ENCODE peak calls at places on chromosomes 11 and 22, in five cellular contexts. One of them, this sample, is unnamed.
A peak's percentile ranks its signal among the peaks of the same experiment; 100 is the strongest.

GRCh38 chr11:3058753-3059664 is 1.8 kb upstream of the CARS1 start:
- DNase-seq in GM12878: no peak
- DNase-seq in stomach: no peak
- DNase-seq in K562: peak; percentile 80
- DNase-seq in upper lobe of left lung: peak; percentile 60
- DNase-seq in this sample: no peak

GRCh38 chr11:119832536-119832935 is 103.5 kb upstream of the NECTIN1 start:
- DNase-seq in GM12878: no peak
- DNase-seq in stomach: peak; percentile 65
- DNase-seq in K562: peak; percentile 14
- DNase-seq in upper lobe of left lung: peak; percentile 41
- DNase-seq in this sample: no peak

GRCh38 chr22:24153353-24153752 is 27.9 kb upstream of the SUSD2 start:
- DNase-seq in GM12878: no peak
- DNase-seq in stomach: no peak
- DNase-seq in K562: no peak
- DNase-seq in upper lobe of left lung: peak; percentile 55
- DNase-seq in this sample: no peak

GRCh38 chr22:45608763-45609180 is 62.9 kb upstream of the ATXN10 start:
- DNase-seq in GM12878: no peak
- DNase-seq in stomach: no peak
- DNase-seq in K562: no peak
- DNase-seq in upper lobe of left lung: no peak
- DNase-seq in this sample: no peak

GRCh38 chr22:24107668-24108067 is 73.6 kb upstream of the SUSD2 start:
- DNase-seq in GM12878: no peak
- DNase-seq in stomach: peak; percentile 61
- DNase-seq in K562: no peak
- DNase-seq in upper lobe of left lung: peak; percentile 41
- DNase-seq in this sample: peak; percentile 89

GRCh38 chr11:128506384-128506783 is 81.0 kb downstream of the ETS1 start:
- DNase-seq in GM12878: no peak
- DNase-seq in stomach: no peak
- DNase-seq in K562: no peak
- DNase-seq in upper lobe of left lung: no peak
- DNase-seq in this sample: no peak

GRCh38 chr11:125387991-125388390 is 108.1 kb downstream of the FEZ1 start:
- DNase-seq in GM12878: no peak
- DNase-seq in stomach: no peak
- DNase-seq in K562: no peak
- DNase-seq in upper lobe of left lung: no peak
- DNase-seq in this sample: no peak

GRCh38 chr22:38080847-38081635 is 2.9 kb downstream of the SLC16A8 start:
- DNase-seq in GM12878: no peak
- DNase-seq in stomach: peak; percentile 39
- DNase-seq in K562: no peak
- DNase-seq in upper lobe of left lung: no peak
- DNase-seq in this sample: no peak

GRCh38 chr11:8597182-8597581 is 3.2 kb upstream of the STK33 start:
- DNase-seq in GM12878: no peak
- DNase-seq in stomach: no peak
- DNase-seq in K562: no peak
- DNase-seq in upper lobe of left lung: no peak
- DNase-seq in this sample: no peak
- H3K4me1 ChIP-seq in GM12878: peaks cover 3% of the 10 kb centered on the region
- H3K4me1 ChIP-seq in stomach: peaks cover 12% of the 10 kb centered on the region
- H3K4me1 ChIP-seq in K562: no peaks in the 10 kb centered on the region
- H3K4me1 ChIP-seq in upper lobe of left lung: peaks cover 13% of the 10 kb centered on the region
- H3K4me1 ChIP-seq in this sample: no peaks in the 10 kb centered on the region

DNA sequence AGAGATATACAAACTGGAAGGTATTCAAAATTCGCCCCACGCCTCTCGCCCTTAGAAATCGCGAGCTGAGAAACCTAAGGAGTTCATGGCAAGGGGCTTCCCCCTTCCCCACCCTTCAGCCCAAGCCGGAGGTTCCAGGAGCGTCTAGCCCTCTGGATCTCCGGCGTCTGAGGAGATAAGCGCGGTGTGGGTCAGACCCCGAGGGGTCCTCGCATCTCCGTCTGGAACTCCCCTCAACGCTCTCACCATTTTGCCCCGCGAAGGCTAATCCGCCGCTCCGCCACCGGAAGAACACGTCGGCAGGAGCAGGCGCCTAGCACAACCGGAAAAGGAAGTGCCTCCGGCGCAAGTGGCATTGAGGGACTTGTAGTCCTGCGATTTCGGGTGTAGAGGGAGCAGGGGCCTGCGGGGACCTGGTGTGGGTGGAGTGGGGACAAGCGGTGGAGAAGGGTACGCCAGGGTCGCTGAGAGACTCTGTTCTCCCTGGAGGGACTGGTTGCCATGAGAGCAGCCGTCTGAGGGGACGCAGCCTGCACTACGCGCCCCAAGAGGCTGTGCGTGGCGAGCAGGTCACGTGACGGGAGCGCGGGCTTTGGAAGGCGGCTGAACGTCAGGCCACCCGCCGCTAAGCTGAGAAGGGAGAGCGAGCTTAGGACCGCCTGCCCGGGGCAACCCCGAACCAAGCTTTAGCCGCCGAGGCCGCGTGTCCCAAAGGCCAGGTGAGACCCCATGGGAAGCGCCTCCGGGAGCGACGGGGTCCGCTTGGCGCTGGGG is at the start of the genes FEN1 and TMEM258:
- DNase-seq in GM12878: peak; percentile 76
- DNase-seq in stomach: peak; percentile 89
- DNase-seq in K562: peak; percentile 90
- DNase-seq in upper lobe of left lung: peak; percentile 92
- DNase-seq in this sample: peak; percentile 90
- TF ChIP-seq POLR2A in GM12878: peak; percentile 98
- TF ChIP-seq POLR2A in stomach: no peak
- TF ChIP-seq POLR2A in K562: peak; percentile 94
- TF ChIP-seq POLR2A in upper lobe of left lung: peak; percentile 77
- TF ChIP-seq POLR2A in this sample: peak; percentile 80

GRCh38 chr11:66879583-66879982 is 22.7 kb downstream of the LRFN4 start:
- DNase-seq in GM12878: no peak
- DNase-seq in stomach: no peak
- DNase-seq in K562: no peak
- DNase-seq in upper lobe of left lung: no peak
- DNase-seq in this sample: no peak
- TF ChIP-seq POLR2AphosphoS5 in GM12878: no peak
- TF ChIP-seq POLR2AphosphoS5 in stomach: no peak
- TF ChIP-seq POLR2AphosphoS5 in K562: no peak
- TF ChIP-seq POLR2AphosphoS5 in upper lobe of left lung: no peak
- TF ChIP-seq POLR2AphosphoS5 in this sample: no peak

DNA sequence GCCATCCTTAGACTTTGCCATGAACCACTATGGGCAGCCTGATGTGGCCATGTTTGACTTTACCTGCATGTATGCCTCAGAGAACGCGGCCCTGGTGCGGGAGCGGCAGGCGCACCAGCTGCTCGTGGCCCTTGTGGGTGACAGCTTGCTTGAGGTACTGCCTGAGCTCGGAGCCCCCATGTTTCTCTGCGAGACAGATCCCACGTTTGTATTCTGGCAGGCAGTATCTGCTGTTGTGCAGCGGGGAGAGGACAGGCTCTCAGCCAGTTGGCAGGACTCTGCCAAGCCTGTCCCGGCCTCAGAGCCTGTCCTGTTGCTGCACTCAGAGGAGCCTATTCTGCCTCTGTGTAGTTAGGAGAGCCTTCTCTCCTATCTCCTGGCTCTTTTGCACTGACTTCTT is 109.9 kb downstream of the MICAL2 start:
- DNase-seq in GM12878: no peak
- DNase-seq in stomach: peak; percentile 67
- DNase-seq in K562: no peak
- DNase-seq in upper lobe of left lung: no peak
- DNase-seq in this sample: no peak
- H3K4me1 ChIP-seq in GM12878: peaks cover 7% of the 10 kb centered on the region
- H3K4me1 ChIP-seq in stomach: peaks cover 94% of the 10 kb centered on the region
- H3K4me1 ChIP-seq in K562: peaks cover 11% of the 10 kb centered on the region
- H3K4me1 ChIP-seq in upper lobe of left lung: peaks cover 82% of the 10 kb centered on the region
- H3K4me1 ChIP-seq in this sample: no peaks in the 10 kb centered on the region

GRCh38 chr11:123196060-123196714 is 1.1 kb upstream of the CLMP start:
- DNase-seq in GM12878: no peak
- DNase-seq in stomach: no peak
- DNase-seq in K562: no peak
- DNase-seq in upper lobe of left lung: no peak
- DNase-seq in this sample: no peak

GRCh38 chr11:123191939-123192338 is 3.1 kb downstream of the CLMP start:
- DNase-seq in GM12878: no peak
- DNase-seq in stomach: no peak
- DNase-seq in K562: no peak
- DNase-seq in upper lobe of left lung: no peak
- DNase-seq in this sample: no peak

GRCh38 chr11:123195182-123196059 is at the start of gene CLMP:
- DNase-seq in GM12878: no peak
- DNase-seq in stomach: no peak
- DNase-seq in K562: no peak
- DNase-seq in upper lobe of left lung: no peak
- DNase-seq in this sample: peak; percentile 61

GRCh38 chr11:123193742-123194141 is 1.3 kb downstream of the CLMP start:
- DNase-seq in GM12878: no peak
- DNase-seq in stomach: no peak
- DNase-seq in K562: no peak
- DNase-seq in upper lobe of left lung: no peak
- DNase-seq in this sample: no peak

DNA sequence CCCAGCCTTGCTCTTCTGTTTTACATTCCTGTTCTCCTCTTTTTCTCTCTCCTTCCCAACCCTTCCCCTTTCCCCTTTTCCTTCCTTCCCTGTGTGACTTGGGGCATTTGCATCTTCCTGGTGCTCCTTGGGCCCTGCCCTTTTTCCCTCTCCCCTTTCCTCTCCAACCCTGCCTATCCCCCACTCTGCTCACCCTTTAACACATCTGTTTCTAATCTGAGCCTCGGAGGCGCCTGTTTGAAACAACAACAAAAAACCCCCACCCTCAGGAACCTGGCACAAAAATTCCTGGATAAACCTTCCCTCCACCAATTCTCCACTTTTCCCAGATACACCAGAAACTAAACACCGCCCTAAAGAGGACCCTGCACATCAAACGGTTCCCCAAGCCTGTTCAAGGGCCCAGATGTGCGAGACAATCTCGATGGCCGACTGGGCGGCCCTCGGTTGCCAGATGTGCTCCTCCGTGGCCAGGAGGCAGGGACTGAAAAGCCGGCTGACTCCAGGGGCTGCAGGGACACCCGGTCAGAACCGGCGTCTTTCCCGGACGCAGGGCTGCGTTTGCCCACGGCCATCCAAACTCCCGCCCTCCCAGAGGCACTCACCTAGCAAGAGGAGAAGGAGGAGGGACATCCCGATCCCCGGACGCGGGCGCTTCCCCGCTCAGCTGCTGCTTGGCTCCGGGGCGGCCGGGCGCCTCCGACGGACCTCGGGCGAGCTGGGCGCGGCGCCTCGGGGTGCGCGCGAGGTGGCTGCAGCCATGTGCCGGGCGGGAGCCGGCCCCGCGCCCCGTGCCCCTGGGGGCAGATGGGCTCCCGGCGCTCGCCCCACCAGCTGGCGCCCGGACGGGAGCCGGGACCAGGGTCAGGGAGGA is 503 bp downstream of the CLMP start:
- DNase-seq in GM12878: no peak
- DNase-seq in stomach: no peak
- DNase-seq in K562: no peak
- DNase-seq in upper lobe of left lung: peak; percentile 42
- DNase-seq in this sample: no peak
- TF ChIP-seq POLR2A in GM12878: no peak
- TF ChIP-seq POLR2A in stomach: no peak
- TF ChIP-seq POLR2A in K562: no peak
- TF ChIP-seq POLR2A in upper lobe of left lung: no peak
- TF ChIP-seq POLR2A in this sample: no peak

GRCh38 chr11:114463999-114464398 is 24.7 kb downstream of the REXO2 start:
- DNase-seq in GM12878: no peak
- DNase-seq in stomach: no peak
- DNase-seq in K562: no peak
- DNase-seq in upper lobe of left lung: no peak
- DNase-seq in this sample: no peak
- TF ChIP-seq POLR2AphosphoS5 in GM12878: no peak
- TF ChIP-seq POLR2AphosphoS5 in stomach: no peak
- TF ChIP-seq POLR2AphosphoS5 in K562: no peak
- TF ChIP-seq POLR2AphosphoS5 in upper lobe of left lung: no peak
- TF ChIP-seq POLR2AphosphoS5 in this sample: no peak

GRCh38 chr22:32855023-32855756 is 53.7 kb downstream of the TIMP3 start:
- DNase-seq in GM12878: no peak
- DNase-seq in stomach: no peak
- DNase-seq in K562: no peak
- DNase-seq in upper lobe of left lung: no peak
- DNase-seq in this sample: no peak
- H3K4me1 ChIP-seq in GM12878: no peaks in the 10 kb centered on the region
- H3K4me1 ChIP-seq in stomach: peaks cover 19% of the 10 kb centered on the region
- H3K4me1 ChIP-seq in K562: peaks cover 10% of the 10 kb centered on the region
- H3K4me1 ChIP-seq in upper lobe of left lung: peaks cover 31% of the 10 kb centered on the region
- H3K4me1 ChIP-seq in this sample: peaks cover 8% of the 10 kb centered on the region

This sample was measured in breast epithelium.